ENCODE peak calls at places on chromosomes 1 and 21, in ten cellular contexts. One of them, this sample, is unnamed. For H3K4me1, the result is how much of the 10 kb centered on the place peaks cover.

GRCh38 chr21:45325206-45326168 is 37.8 kb upstream of the POFUT2 start:
- DNase-seq in A549: no peak
- DNase-seq in stomach: no peak
- DNase-seq in ovary: peak
- DNase-seq in upper lobe of left lung: peak
- DNase-seq in suprapubic skin: no peak
- DNase-seq in esophagus muscularis mucosa: no peak
- DNase-seq in transverse colon: no peak
- DNase-seq in tibial nerve: no peak
- DNase-seq in SK-N-SH: no peak
- DNase-seq in this sample: peak

GRCh38 chr1:214043167-214043566 is 55.4 kb downstream of the PROX1 start:
- DNase-seq in tibial nerve: no peak
- DNase-seq in suprapubic skin: no peak
- DNase-seq in transverse colon: no peak
- DNase-seq in ovary: no peak
- DNase-seq in esophagus muscularis mucosa: no peak
- DNase-seq in stomach: no peak
- DNase-seq in SK-N-SH: no peak
- DNase-seq in A549: no peak
- DNase-seq in upper lobe of left lung: no peak
- DNase-seq in this sample: no peak

GRCh38 chr1:111141245-111141644 is 1.2 kb downstream of the CEPT1 start:
- DNase-seq in upper lobe of left lung: no peak
- DNase-seq in A549: no peak
- DNase-seq in transverse colon: no peak
- DNase-seq in stomach: no peak
- DNase-seq in SK-N-SH: no peak
- DNase-seq in tibial nerve: no peak
- DNase-seq in suprapubic skin: no peak
- DNase-seq in esophagus muscularis mucosa: no peak
- DNase-seq in ovary: no peak
- DNase-seq in this sample: no peak

GRCh38 chr1:112501810-112502641 is 6.7 kb upstream of the WNT2B start:
- DNase-seq in A549: peak
- DNase-seq in esophagus muscularis mucosa: no peak
- DNase-seq in SK-N-SH: peak
- DNase-seq in transverse colon: peak
- DNase-seq in stomach: peak
- DNase-seq in upper lobe of left lung: peak
- DNase-seq in ovary: peak
- DNase-seq in tibial nerve: peak
- DNase-seq in suprapubic skin: no peak
- DNase-seq in this sample: peak

GRCh38 chr1:41919131-41919530 is 409 bp upstream of the HIVEP3 start:
- DNase-seq in ovary: no peak
- DNase-seq in transverse colon: no peak
- DNase-seq in stomach: no peak
- DNase-seq in SK-N-SH: no peak
- DNase-seq in tibial nerve: no peak
- DNase-seq in esophagus muscularis mucosa: no peak
- DNase-seq in upper lobe of left lung: peak
- DNase-seq in suprapubic skin: no peak
- DNase-seq in A549: no peak
- DNase-seq in this sample: no peak

GRCh38 chr1:47562799-47563198 is 125.0 kb downstream of the FOXD2 start:
- DNase-seq in ovary: no peak
- DNase-seq in upper lobe of left lung: no peak
- DNase-seq in SK-N-SH: no peak
- DNase-seq in esophagus muscularis mucosa: no peak
- DNase-seq in stomach: no peak
- DNase-seq in transverse colon: no peak
- DNase-seq in A549: no peak
- DNase-seq in suprapubic skin: no peak
- DNase-seq in tibial nerve: no peak
- DNase-seq in this sample: no peak

GRCh38 chr1:9652379-9653194 is 1.1 kb downstream of the PIK3CD start:
- DNase-seq in tibial nerve: no peak
- DNase-seq in ovary: no peak
- DNase-seq in stomach: peak
- DNase-seq in esophagus muscularis mucosa: no peak
- DNase-seq in transverse colon: peak
- DNase-seq in SK-N-SH: peak
- DNase-seq in A549: no peak
- DNase-seq in upper lobe of left lung: peak
- DNase-seq in suprapubic skin: no peak
- DNase-seq in this sample: no peak

GRCh38 chr1:224769987-224770693 is 154.0 kb downstream of the CNIH3 start:
- DNase-seq in suprapubic skin: no peak
- DNase-seq in stomach: no peak
- DNase-seq in esophagus muscularis mucosa: peak
- DNase-seq in upper lobe of left lung: no peak
- DNase-seq in tibial nerve: no peak
- DNase-seq in A549: no peak
- DNase-seq in ovary: no peak
- DNase-seq in SK-N-SH: no peak
- DNase-seq in transverse colon: no peak
- DNase-seq in this sample: no peak

GRCh38 chr1:200963076-200963475 is 60.4 kb downstream of the KIF21B start:
- DNase-seq in SK-N-SH: no peak
- DNase-seq in ovary: no peak
- DNase-seq in esophagus muscularis mucosa: no peak
- DNase-seq in A549: no peak
- DNase-seq in stomach: no peak
- DNase-seq in upper lobe of left lung: no peak
- DNase-seq in transverse colon: no peak
- DNase-seq in suprapubic skin: no peak
- DNase-seq in tibial nerve: no peak
- DNase-seq in this sample: no peak

GRCh38 chr1:86753700-86754099 is 49.3 kb downstream of the SH3GLB1 start:
- DNase-seq in transverse colon: no peak
- DNase-seq in stomach: no peak
- DNase-seq in esophagus muscularis mucosa: no peak
- DNase-seq in SK-N-SH: peak
- DNase-seq in A549: no peak
- DNase-seq in tibial nerve: no peak
- DNase-seq in suprapubic skin: no peak
- DNase-seq in ovary: no peak
- DNase-seq in upper lobe of left lung: no peak
- DNase-seq in this sample: no peak

GRCh38 chr1:64295566-64295965 is 92.1 kb downstream of the UBE2U start:
- DNase-seq in transverse colon: no peak
- DNase-seq in esophagus muscularis mucosa: no peak
- DNase-seq in ovary: no peak
- DNase-seq in tibial nerve: no peak
- DNase-seq in stomach: no peak
- DNase-seq in SK-N-SH: no peak
- DNase-seq in upper lobe of left lung: no peak
- DNase-seq in suprapubic skin: no peak
- DNase-seq in A549: no peak
- DNase-seq in this sample: no peak

GRCh38 chr1:178619523-178619922 is 105.5 kb upstream of the RALGPS2 start:
- DNase-seq in esophagus muscularis mucosa: no peak
- DNase-seq in tibial nerve: no peak
- DNase-seq in suprapubic skin: no peak
- DNase-seq in SK-N-SH: no peak
- DNase-seq in upper lobe of left lung: no peak
- DNase-seq in ovary: no peak
- DNase-seq in stomach: no peak
- DNase-seq in transverse colon: peak
- DNase-seq in A549: no peak
- DNase-seq in this sample: no peak

GRCh38 chr1:19080715-19081114 is 124.2 kb upstream of the IFFO2 start:
- DNase-seq in upper lobe of left lung: no peak
- DNase-seq in transverse colon: no peak
- DNase-seq in tibial nerve: no peak
- DNase-seq in esophagus muscularis mucosa: no peak
- DNase-seq in ovary: no peak
- DNase-seq in A549: no peak
- DNase-seq in suprapubic skin: no peak
- DNase-seq in stomach: no peak
- DNase-seq in SK-N-SH: no peak
- DNase-seq in this sample: no peak

GRCh38 chr1:174262747-174263241 is 103.5 kb downstream of the RABGAP1L start:
- DNase-seq in A549: peak
- DNase-seq in upper lobe of left lung: no peak
- DNase-seq in transverse colon: no peak
- DNase-seq in suprapubic skin: no peak
- DNase-seq in SK-N-SH: peak
- DNase-seq in ovary: no peak
- DNase-seq in tibial nerve: no peak
- DNase-seq in esophagus muscularis mucosa: no peak
- DNase-seq in stomach: no peak
- DNase-seq in this sample: no peak
- TF ChIP-seq EP300 in A549: no peak
- TF ChIP-seq EP300 in upper lobe of left lung: no peak
- TF ChIP-seq EP300 in transverse colon: no peak
- TF ChIP-seq EP300 in suprapubic skin: no peak
- TF ChIP-seq EP300 in SK-N-SH: no peak
- TF ChIP-seq EP300 in ovary: no peak
- TF ChIP-seq EP300 in tibial nerve: no peak
- TF ChIP-seq EP300 in esophagus muscularis mucosa: no peak
- TF ChIP-seq EP300 in stomach: no peak
- TF ChIP-seq EP300 in this sample: no peak

DNA sequence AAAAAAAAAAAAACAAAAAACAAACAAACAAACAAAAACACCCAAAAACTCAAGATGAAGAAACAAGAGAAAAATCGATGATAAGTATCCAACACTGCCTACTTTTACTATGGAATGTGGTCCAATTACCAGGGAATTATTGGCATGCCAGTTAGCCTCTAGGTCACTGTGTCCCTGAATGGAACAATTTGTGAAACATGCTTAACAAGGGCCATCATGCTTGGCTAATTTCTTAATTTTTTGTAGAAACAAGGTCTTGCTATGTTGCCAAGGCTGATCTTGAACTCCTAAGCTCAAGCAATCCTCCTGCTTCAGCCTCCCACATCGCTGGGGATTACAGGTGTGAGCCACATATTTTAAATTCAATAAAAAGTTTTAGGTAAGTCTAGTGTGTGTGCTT is 23.9 kb downstream of the PLPP3 start:
- DNase-seq in upper lobe of left lung: no peak
- DNase-seq in tibial nerve: no peak
- DNase-seq in ovary: no peak
- DNase-seq in esophagus muscularis mucosa: no peak
- DNase-seq in stomach: no peak
- DNase-seq in suprapubic skin: no peak
- DNase-seq in A549: no peak
- DNase-seq in transverse colon: no peak
- DNase-seq in SK-N-SH: no peak
- DNase-seq in this sample: no peak
- H3K4me1 ChIP-seq in upper lobe of left lung: under half
- H3K4me1 ChIP-seq in tibial nerve: half or more
- H3K4me1 ChIP-seq in ovary: under half
- H3K4me1 ChIP-seq in esophagus muscularis mucosa: half or more
- H3K4me1 ChIP-seq in stomach: under half
- H3K4me1 ChIP-seq in suprapubic skin: under half
- H3K4me1 ChIP-seq in A549: under half
- H3K4me1 ChIP-seq in transverse colon: under half
- H3K4me1 ChIP-seq in SK-N-SH: under half
- H3K4me1 ChIP-seq in this sample: under half

DNA sequence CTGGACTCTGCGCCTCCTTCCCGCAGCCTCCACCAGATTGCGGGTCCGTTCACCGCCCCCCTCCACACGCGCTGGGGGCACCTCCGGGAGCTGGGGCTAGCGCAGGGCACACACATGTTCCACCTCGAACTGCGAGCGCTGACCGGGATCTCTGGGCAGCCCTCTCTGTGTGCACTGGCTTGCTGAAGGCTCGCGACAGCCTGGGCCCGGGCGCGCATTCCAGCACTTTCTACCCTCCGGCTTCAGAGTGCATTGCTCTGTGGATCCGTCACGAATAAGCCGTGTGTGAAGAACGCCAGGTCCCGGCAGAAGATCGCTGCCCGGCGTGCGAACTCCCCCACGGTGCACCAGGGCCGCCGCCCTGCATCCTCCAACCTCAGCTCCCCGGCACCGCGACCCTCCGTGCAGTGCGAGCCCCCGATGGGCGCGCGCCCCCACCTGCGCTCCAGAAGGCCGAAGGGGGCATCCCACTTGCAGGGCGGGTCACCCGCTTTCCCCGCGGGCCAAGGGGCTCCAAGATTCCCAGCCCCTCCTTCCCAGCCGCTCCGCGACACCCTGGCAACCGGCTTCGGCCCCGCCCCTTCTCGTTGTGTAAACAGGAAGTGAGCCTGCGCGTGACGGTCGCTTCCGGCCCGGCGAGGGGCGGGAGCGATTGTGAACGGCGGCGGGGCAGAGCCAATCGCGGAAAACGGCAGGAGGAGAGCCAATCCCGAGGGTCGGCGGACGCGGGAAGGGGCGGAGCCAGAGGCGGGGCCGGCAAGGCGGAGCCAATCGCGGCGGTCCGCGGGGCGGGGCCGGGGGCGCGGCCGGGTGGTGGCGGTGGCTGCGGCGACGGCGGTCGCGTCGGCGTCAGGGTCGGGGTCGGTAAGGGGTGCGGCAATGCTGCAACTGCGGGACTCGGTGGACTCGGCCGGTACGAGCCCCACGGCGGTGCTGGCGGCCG is at the start of gene TPRG1L:
- DNase-seq in A549: peak
- DNase-seq in SK-N-SH: peak
- DNase-seq in stomach: peak
- DNase-seq in tibial nerve: peak
- DNase-seq in upper lobe of left lung: peak
- DNase-seq in transverse colon: peak
- DNase-seq in ovary: peak
- DNase-seq in esophagus muscularis mucosa: peak
- DNase-seq in suprapubic skin: peak
- DNase-seq in this sample: peak
- TF ChIP-seq EP300 in A549: no peak
- TF ChIP-seq EP300 in SK-N-SH: no peak
- TF ChIP-seq EP300 in stomach: no peak
- TF ChIP-seq EP300 in tibial nerve: peak
- TF ChIP-seq EP300 in upper lobe of left lung: no peak
- TF ChIP-seq EP300 in transverse colon: peak
- TF ChIP-seq EP300 in ovary: no peak
- TF ChIP-seq EP300 in esophagus muscularis mucosa: no peak
- TF ChIP-seq EP300 in suprapubic skin: no peak
- TF ChIP-seq EP300 in this sample: no peak

DNA sequence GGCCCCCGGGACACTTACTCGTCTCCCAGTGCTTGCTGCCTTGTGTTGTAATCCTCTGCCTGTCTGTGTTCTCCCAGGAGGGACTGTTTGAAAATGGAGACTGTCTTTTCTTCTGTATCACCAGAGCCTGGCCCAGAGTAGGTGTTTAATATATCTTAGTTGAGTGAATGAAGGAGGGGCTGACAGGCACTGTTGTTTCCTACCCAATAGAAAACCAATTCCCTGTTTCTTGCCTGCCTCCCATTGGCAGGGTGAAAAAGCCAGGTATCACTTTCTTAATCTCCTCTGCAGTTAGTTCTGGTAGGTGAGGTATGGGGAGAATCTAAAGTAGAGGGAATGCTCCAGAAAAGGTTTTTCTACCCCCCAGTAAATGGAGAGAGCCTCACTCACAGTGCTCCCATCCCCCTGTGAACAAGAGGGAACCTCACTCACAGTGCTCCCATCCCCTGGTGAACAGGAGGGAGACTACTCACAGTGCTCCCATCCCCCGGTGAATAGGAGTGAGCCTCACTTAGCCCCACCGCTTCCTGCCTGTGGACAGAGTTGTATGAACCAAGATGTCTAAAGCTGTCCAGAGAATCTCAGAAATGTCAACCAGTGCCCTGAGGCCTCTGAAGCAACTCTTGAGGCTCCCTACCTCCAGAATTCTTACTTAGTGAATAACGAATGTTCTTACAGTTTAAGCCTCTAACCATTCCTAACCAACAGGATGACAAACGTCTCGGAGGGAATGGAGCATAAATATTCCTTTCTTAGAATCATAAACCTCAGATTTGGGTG is at the start of gene GJA5:
- DNase-seq in transverse colon: no peak
- DNase-seq in upper lobe of left lung: no peak
- DNase-seq in A549: no peak
- DNase-seq in tibial nerve: no peak
- DNase-seq in suprapubic skin: no peak
- DNase-seq in ovary: no peak
- DNase-seq in esophagus muscularis mucosa: no peak
- DNase-seq in SK-N-SH: no peak
- DNase-seq in stomach: no peak
- DNase-seq in this sample: no peak
- H3K4me1 ChIP-seq in transverse colon: under half
- H3K4me1 ChIP-seq in upper lobe of left lung: half or more
- H3K4me1 ChIP-seq in A549: under half
- H3K4me1 ChIP-seq in tibial nerve: under half
- H3K4me1 ChIP-seq in suprapubic skin: under half
- H3K4me1 ChIP-seq in ovary: under half
- H3K4me1 ChIP-seq in esophagus muscularis mucosa: under half
- H3K4me1 ChIP-seq in SK-N-SH: under half
- H3K4me1 ChIP-seq in stomach: under half
- H3K4me1 ChIP-seq in this sample: under half

This sample was measured in sigmoid colon.